ENCODE peak calls at places on chromosomes 1 and 21, in four cellular contexts. T, N, Q and S are unnamed samples.

GRCh38 chr1:210882414-210883221 is 251.3 kb downstream of the KCNH1 start:
- DNase-seq in N (no peak), T (no peak), Q (no peak), S (no peak)

GRCh38 chr1:3672971-3673361 is 20.6 kb downstream of the TP73 start:
- DNase-seq in N (no peak), T (no peak), Q (no peak), S (no peak)

GRCh38 chr1:28074892-28075511 is 13.4 kb downstream of the EYA3 start:
- DNase-seq in N (no peak), Q (no peak), T (no peak), S (no peak)

GRCh38 chr1:11320153-11320936 is 47.3 kb downstream of the UBIAD1 start:
- DNase-seq in T (peak), N (no peak), Q (peak), S (peak)

GRCh38 chr1:72037745-72038343 is 244.5 kb downstream of the NEGR1 start:
- DNase-seq in N (peak), Q (peak), T (peak), S (no peak)

GRCh38 chr21:32537569-32537881 is 47.8 kb downstream of the TCP10L start:
- DNase-seq in N (no peak), Q (no peak), T (no peak), S (no peak)

GRCh38 chr1:63721531-63722189 is 52.2 kb upstream of the ROR1 start:
- DNase-seq in Q (no peak), T (no peak), N (no peak), S (no peak)

GRCh38 chr1:91830242-91831131 is 55.5 kb downstream of the TGFBR3 start:
- DNase-seq in N (no peak), Q (peak), T (no peak), S (no peak)

GRCh38 chr1:206429421-206429820 is 40.9 kb upstream of the IKBKE start:
- DNase-seq in N (no peak), Q (no peak), T (no peak), S (no peak)

GRCh38 chr1:115252585-115252984 is 85.5 kb downstream of the NGF start:
- DNase-seq in N (no peak), Q (no peak), T (no peak), S (no peak)

GRCh38 chr1:55912438-55912837 is 666.9 kb downstream of the PLPP3 start:
- DNase-seq in T (no peak), N (no peak), Q (no peak), S (no peak)

GRCh38 chr21:44347911-44348451 is 5.4 kb upstream of the TRPM2 start:
- DNase-seq in Q (no peak), T (no peak), N (no peak), S (no peak)

GRCh38 chr21:42343556-42343955 is 7.2 kb downstream of the TFF2 start:
- DNase-seq in Q (no peak), N (no peak), T (no peak), S (no peak)

GRCh38 chr1:37839676-37840075 is 19.7 kb downstream of the MTF1 start:
- DNase-seq in N (no peak), Q (no peak), T (no peak), S (no peak)

GRCh38 chr1:201877877-201878339 is 10.8 kb upstream of the SHISA4 start:
- DNase-seq in Q (peak), T (peak), N (peak), S (no peak)

GRCh38 chr1:41673806-41674205 is 189.3 kb upstream of the EDN2 start:
- DNase-seq in T (no peak), Q (no peak), N (no peak), S (no peak)

GRCh38 chr1:104380003-104380402 is 630.3 kb downstream of the AMY1C start:
- DNase-seq in Q (no peak), T (no peak), N (no peak), S (no peak)

GRCh38 chr1:119966020-119966419 is 69.7 kb upstream of the ADAM30 start:
- DNase-seq in N (no peak), Q (no peak), T (no peak), S (no peak)

GRCh38 chr21:43194303-43195130 is 25.7 kb downstream of the CRYAA start:
- DNase-seq in Q (peak), T (no peak), N (no peak), S (no peak)

GRCh38 chr1:42669936-42670335 is 11.7 kb downstream of the PPIH start:
- DNase-seq in Q (no peak), T (no peak), N (no peak), S (no peak)

GRCh38 chr1:1614204-1614953 is 921 bp upstream of the MIB2 start:
- DNase-seq in N (no peak), Q (peak), T (peak), S (no peak)

GRCh38 chr1:61076728-61077675 is 5.4 kb upstream of the NFIA start:
- DNase-seq in N (peak), T (peak), Q (peak), S (peak)

GRCh38 chr21:45894107-45894810 is 87.3 kb upstream of the COL6A1 start:
- DNase-seq in T (no peak), Q (no peak), N (no peak), S (no peak)
- TF ChIP-seq TCF7L2 in T (no peak), Q (no peak), N (no peak), S (no peak)

GRCh38 chr21:25400427-25400826 is 206.9 kb downstream of the MRPL39 start:
- DNase-seq in Q (no peak), N (no peak), T (no peak), S (no peak)
- TF ChIP-seq SIN3A in Q (no peak), N (no peak), T (no peak), S (no peak)

GRCh38 chr1:59146651-59147358 is 150.1 kb upstream of the FGGY start:
- DNase-seq in T (no peak), N (no peak), Q (peak), S (no peak)
- TF ChIP-seq TCF7L2 in T (no peak), N (no peak), Q (no peak), S (no peak)

GRCh38 chr1:182971219-182971618 is 18.3 kb upstream of the SHCBP1L start:
- DNase-seq in Q (no peak), T (no peak), N (no peak), S (no peak)

GRCh38 chr1:182968846-182969734 is 16.1 kb upstream of the SHCBP1L start:
- DNase-seq in Q (peak), T (no peak), N (no peak), S (no peak)

GRCh38 chr1:182974792-182975191 is 21.8 kb upstream of the SHCBP1L start:
- DNase-seq in N (no peak), Q (no peak), T (no peak), S (no peak)

GRCh38 chr1:182972821-182973220 is 19.9 kb upstream of the SHCBP1L start:
- DNase-seq in N (no peak), Q (no peak), T (no peak), S (no peak)

DNA sequence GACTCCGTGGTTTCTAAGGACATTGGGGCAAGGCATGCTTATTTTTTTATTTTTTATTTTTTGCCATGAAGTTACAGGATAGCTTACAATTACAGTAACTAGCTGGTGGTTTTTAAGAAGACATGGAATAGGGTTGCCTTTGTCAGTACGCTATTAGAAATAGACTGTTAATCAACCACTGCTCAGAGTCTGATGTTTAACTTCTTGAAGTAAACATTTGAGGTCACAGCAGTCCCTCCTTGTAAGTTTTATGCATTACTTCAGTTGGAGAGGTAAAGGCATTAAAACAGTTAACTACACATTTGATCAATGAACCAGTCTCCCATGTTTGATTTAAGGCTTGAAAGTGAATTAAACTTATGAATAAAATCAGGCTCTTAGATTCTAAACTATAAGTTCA is 19.3 kb upstream of the SHCBP1L start:
- DNase-seq in N (no peak), Q (no peak), T (no peak), S (no peak)
- TF ChIP-seq SIN3A in N (no peak), Q (no peak), T (no peak), S (no peak)

GRCh38 chr1:159941139-159941866 is 4.1 kb downstream of the IGSF9 start:
- DNase-seq in Q (no peak), T (no peak), N (no peak), S (no peak)
- TF ChIP-seq TCF7L2 in Q (no peak), T (no peak), N (no peak), S (no peak)

DNA sequence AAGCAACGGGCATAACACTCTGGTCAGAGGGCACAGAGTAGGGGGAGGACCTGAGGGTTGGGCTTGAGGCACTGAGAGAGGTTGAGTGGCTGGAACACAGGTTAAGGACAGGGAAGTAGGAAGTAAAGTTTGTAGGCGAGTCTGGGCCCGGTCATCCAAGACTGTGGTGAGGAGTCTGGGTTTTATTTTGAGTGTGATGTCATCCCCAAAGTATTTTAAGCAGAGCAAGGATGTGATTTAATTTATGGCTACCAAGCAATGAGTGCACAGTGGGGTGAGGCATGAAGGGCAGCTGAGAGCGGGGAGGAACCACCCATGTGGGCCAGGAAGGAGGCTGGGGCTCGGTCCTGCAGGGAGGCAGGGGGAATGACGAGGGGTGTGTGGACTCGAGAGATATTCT is 11.2 kb upstream of the VWA5B1 start:
- DNase-seq in N (no peak), T (no peak), Q (no peak), S (no peak)
- TF ChIP-seq SIN3A in N (no peak), T (no peak), Q (no peak), S (no peak)